ENCODE peak calls at places on chromosomes 2 and 18, in five cellular contexts. L is lower lobe of right lung, Y is HCT116, N is fibroblast of lung, I is MM.1S. H is an unnamed sample.

GRCh38 chr2:70939001-70939846 is 3.5 kb downstream of the ATP6V1B1 start:
- DNase-seq in Y (no peak), N (no peak), I (no peak), L (no peak), H (no peak)

GRCh38 chr18:69725855-69726508 is 221.7 kb downstream of the CD226 start:
- DNase-seq in N (no peak), L (no peak), Y (no peak), I (no peak), H (no peak)

GRCh38 chr2:44494006-44494405 is 132.3 kb downstream of the CAMKMT start:
- DNase-seq in L (no peak), I (no peak), Y (no peak), N (no peak), H (no peak)

GRCh38 chr2:234290671-234291070 is 206.2 kb downstream of the ARL4C start:
- DNase-seq in N (no peak), I (no peak), L (no peak), Y (no peak), H (peak; percentile 97)

GRCh38 chr18:24060644-24061043 is 46.1 kb downstream of the TTC39C start:
- DNase-seq in Y (no peak), L (no peak), I (no peak), N (peak; percentile 80), H (no peak)

GRCh38 chr2:10688921-10689807 is 611 bp downstream of the NOL10 start:
- DNase-seq in Y (no peak), N (peak; percentile 6), L (peak; percentile 61), I (no peak), H (no peak)

GRCh38 chr2:126906781-126907180 is 8.1 kb downstream of the TEX51 start:
- DNase-seq in I (no peak), Y (no peak), L (peak; percentile 7), N (no peak), H (no peak)

GRCh38 chr18:10388380-10388779 is 66.1 kb upstream of the APCDD1 start:
- DNase-seq in N (no peak), Y (no peak), L (no peak), I (no peak), H (no peak)

GRCh38 chr2:201058914-201059313 is 12.6 kb downstream of the HYCC2 start:
- DNase-seq in L (no peak), N (no peak), Y (no peak), I (no peak), H (no peak)

GRCh38 chr2:120503206-120503792 is 157.4 kb downstream of the INHBB start:
- DNase-seq in I (no peak), L (no peak), Y (no peak), N (no peak), H (no peak)

GRCh38 chr2:118221952-118222594 is 133.8 kb downstream of the INSIG2 start:
- DNase-seq in L (no peak), Y (peak; percentile 53), N (peak; percentile 78), I (peak; percentile 85), H (peak; percentile 72)

GRCh38 chr2:233828546-233829192 is 25.7 kb downstream of the HJURP start:
- DNase-seq in L (no peak), Y (no peak), N (no peak), I (no peak), H (no peak)

GRCh38 chr18:13545514-13545913 is 180.8 kb downstream of the FAM210A start:
- DNase-seq in I (no peak), Y (no peak), N (no peak), L (no peak), H (no peak)

DNA sequence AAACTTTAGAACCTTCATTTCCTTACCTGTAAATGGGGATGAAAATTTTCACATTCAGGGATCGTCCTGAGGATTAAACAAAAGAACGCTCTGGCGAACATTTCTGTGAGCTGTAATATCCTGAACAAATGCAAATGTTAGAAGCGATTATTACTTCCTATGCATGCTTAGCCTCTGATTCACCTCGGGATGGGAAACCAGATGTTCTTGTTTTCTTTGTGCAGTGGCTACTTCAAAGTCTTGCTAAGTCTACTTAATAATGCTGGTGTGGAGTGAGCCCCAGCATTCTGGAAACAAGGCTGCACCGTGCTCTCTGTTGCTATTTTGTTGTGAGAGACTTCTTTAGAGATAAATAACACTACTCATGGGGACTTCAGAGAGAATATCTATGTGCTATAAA is 119.1 kb upstream of the PELI1 start:
- DNase-seq in Y (no peak), I (peak; percentile 40), L (no peak), N (peak; percentile 85), H (no peak)
- H3K27ac ChIP-seq in Y (no peak overlapping the region), I (peak overlapping the region; percentile 5), L (no peak overlapping the region), N (no peak overlapping the region), H (no peak overlapping the region)

GRCh38 chr2:193868833-193869232 is 1674.1 kb upstream of the TMEFF2 start:
- DNase-seq in I (no peak), N (no peak), Y (no peak), L (no peak), H (no peak)
- H3K4me3 ChIP-seq in I (no peak overlapping the region), N (no peak overlapping the region), Y (no peak overlapping the region), L (no peak overlapping the region), H (no peak overlapping the region)

GRCh38 chr18:55382277-55382805 is 205.7 kb downstream of the TCF4 start:
- DNase-seq in I (no peak), L (no peak), Y (no peak), N (no peak), H (no peak)
- H3K36me3 ChIP-seq in I (peaks cover 3% of the 10 kb centered on the region), L (no peaks in the 10 kb centered on the region), Y (no peaks in the 10 kb centered on the region), N (no peaks in the 10 kb centered on the region), H (no peaks in the 10 kb centered on the region)

GRCh38 chr2:103808814-103809213 is 1045.1 kb upstream of the POU3F3 start:
- DNase-seq in Y (no peak), N (no peak), I (no peak), L (no peak), H (no peak)
- H3K27ac ChIP-seq in Y (no peak overlapping the region), N (no peak overlapping the region), I (no peak overlapping the region), L (no peak overlapping the region), H (no peak overlapping the region)

GRCh38 chr2:12720181-12720580 is 3.4 kb downstream of the TRIB2 start:
- DNase-seq in I (no peak), Y (no peak), N (peak; percentile 71), L (no peak), H (no peak)
- H3K4me3 ChIP-seq in I (no peak overlapping the region), Y (no peak overlapping the region), N (peak overlapping the region; percentile 92), L (peak overlapping the region; percentile 88), H (peak overlapping the region; percentile 90)

GRCh38 chr2:40158781-40159180 is 293.1 kb downstream of the SLC8A1 start:
- DNase-seq in Y (no peak), N (no peak), L (no peak), I (no peak), H (no peak)

GRCh38 chr2:40159333-40159732 is 292.6 kb downstream of the SLC8A1 start:
- DNase-seq in Y (no peak), L (no peak), I (no peak), N (no peak), H (no peak)

GRCh38 chr2:40150206-40150765 is 301.6 kb downstream of the SLC8A1 start:
- DNase-seq in I (no peak), N (no peak), L (no peak), Y (no peak), H (no peak)

GRCh38 chr2:40160730-40161129 is 291.2 kb downstream of the SLC8A1 start:
- DNase-seq in Y (no peak), L (no peak), I (peak; percentile 57), N (peak; percentile 67), H (no peak)

GRCh38 chr2:40155728-40156127 is 296.2 kb downstream of the SLC8A1 start:
- DNase-seq in I (no peak), L (no peak), Y (no peak), N (no peak), H (no peak)
- H3K36me3 ChIP-seq in I (no peaks in the 10 kb centered on the region), L (no peaks in the 10 kb centered on the region), Y (no peaks in the 10 kb centered on the region), N (no peaks in the 10 kb centered on the region), H (no peaks in the 10 kb centered on the region)

GRCh38 chr18:8231316-8231715 is 377.9 kb upstream of the RAB12 start:
- DNase-seq in Y (no peak), L (no peak), I (no peak), N (peak; percentile 5), H (no peak)

GRCh38 chr18:8224576-8224975 is 384.7 kb upstream of the RAB12 start:
- DNase-seq in I (no peak), N (no peak), Y (no peak), L (no peak), H (no peak)

GRCh38 chr18:8229040-8229439 is 380.2 kb upstream of the RAB12 start:
- DNase-seq in N (no peak), I (no peak), L (no peak), Y (no peak), H (no peak)

GRCh38 chr18:8232791-8233190 is 376.4 kb upstream of the RAB12 start:
- DNase-seq in L (no peak), Y (no peak), N (no peak), I (no peak), H (no peak)

GRCh38 chr18:8229786-8230185 is 379.5 kb upstream of the RAB12 start:
- DNase-seq in N (no peak), L (no peak), I (no peak), Y (no peak), H (no peak)
- H3K27ac ChIP-seq in N (no peak overlapping the region), L (no peak overlapping the region), I (no peak overlapping the region), Y (no peak overlapping the region), H (no peak overlapping the region)

GRCh38 chr2:224669449-224669848 is 46.7 kb downstream of the CCDC195 start:
- DNase-seq in Y (no peak), N (no peak), L (no peak), I (no peak), H (no peak)

GRCh38 chr2:224671731-224672130 is 44.4 kb downstream of the CCDC195 start:
- DNase-seq in L (no peak), Y (no peak), N (no peak), I (no peak), H (no peak)

GRCh38 chr2:224668123-224668909 is 47.8 kb downstream of the CCDC195 start:
- DNase-seq in L (no peak), Y (no peak), N (no peak), I (no peak), H (no peak)

GRCh38 chr2:224666951-224667553 is 49.1 kb downstream of the CCDC195 start:
- DNase-seq in I (no peak), Y (no peak), L (no peak), N (no peak), H (no peak)
- H3K4me3 ChIP-seq in I (no peak overlapping the region), Y (no peak overlapping the region), L (no peak overlapping the region), N (no peak overlapping the region), H (no peak overlapping the region)

DNA sequence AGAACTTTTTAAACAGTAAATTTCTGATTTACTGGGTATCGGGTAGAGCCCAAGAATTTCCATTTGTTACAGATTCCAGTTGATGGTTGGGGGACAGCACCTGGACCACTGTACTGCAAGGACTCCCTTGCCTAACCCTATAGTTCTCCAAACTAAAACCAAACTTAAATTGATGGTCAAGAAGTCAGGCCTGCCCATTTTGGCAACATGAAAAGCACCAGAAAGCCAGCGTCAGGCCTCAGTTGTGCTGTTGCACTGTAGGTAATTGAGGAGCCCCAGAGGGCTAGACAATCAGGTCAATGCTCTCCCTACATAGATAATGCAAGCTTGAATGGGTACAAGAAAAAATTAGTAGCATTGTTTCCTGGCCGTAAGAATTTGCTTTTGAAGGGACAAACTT is 40.5 kb downstream of the NOP58 start:
- DNase-seq in Y (no peak), L (no peak), N (no peak), I (no peak), H (no peak)
- H3K36me3 ChIP-seq in Y (peaks cover 55% of the 10 kb centered on the region), L (peaks cover 67% of the 10 kb centered on the region), N (peaks cover 2% of the 10 kb centered on the region), I (peaks cover 32% of the 10 kb centered on the region), H (peaks cover 66% of the 10 kb centered on the region)